ENCODE peak calls at places on chromosomes 6 and 20, in ten cellular contexts. H is AG09309, T is activated B cell treated with CpG ODN at 0.5 μM for 24 hours, A is endodermal cell, S is fibroblast of lung, E is H1, U is WERI-Rb-1, D is AG10803, R is HFFc6, N is astrocyte of the spinal cord. L is an unnamed sample.
A peak's percentile ranks its signal among the peaks of the same experiment; 100 is the strongest.

GRCh38 chr20:13089950-13090469 is 81.2 kb downstream of the SPTLC3 start:
- DNase-seq in H (no peak), R (no peak), S (no peak), D (no peak), A (no peak), E (no peak), N (no peak), U (no peak), T (no peak), L (no peak)

GRCh38 chr20:3603108-3603507 is 60.1 kb downstream of the GFRA4 start:
- DNase-seq in H (no peak), R (no peak), A (no peak), D (no peak), E (no peak), U (no peak), T (no peak), S (no peak), N (no peak), L (no peak)

GRCh38 chr6:7175463-7175862 is 67.7 kb downstream of the RREB1 start:
- DNase-seq in H (no peak), T (no peak), U (no peak), S (peak; percentile 38), R (no peak), A (no peak), N (no peak), E (no peak), D (peak; percentile 61), L (no peak)

GRCh38 chr6:111992851-111993250 is 61.1 kb upstream of the CCN6 start:
- DNase-seq in U (no peak), A (peak; percentile 23), T (no peak), R (no peak), D (peak; percentile 49), N (peak; percentile 55), E (no peak), S (no peak), H (no peak), L (no peak)

GRCh38 chr6:116265081-116265829 is 11.4 kb upstream of the TSPYL4 start:
- DNase-seq in A (no peak), U (no peak), T (no peak), S (no peak), R (peak; percentile 39), N (no peak), H (no peak), D (no peak), E (no peak), L (no peak)

GRCh38 chr6:74170118-74170517 is 474.1 kb downstream of the CD109 start:
- DNase-seq in A (no peak), U (no peak), S (peak; percentile 91), H (peak; percentile 85), T (no peak), E (no peak), R (peak; percentile 66), N (peak; percentile 33), D (peak; percentile 98), L (no peak)

GRCh38 chr20:50911030-50911429 is 20.2 kb downstream of the ADNP start:
- DNase-seq in U (no peak), N (peak; percentile 55), E (no peak), T (no peak), A (no peak), D (peak; percentile 90), H (peak; percentile 80), S (peak; percentile 64), R (peak; percentile 95), L (no peak)

GRCh38 chr6:150119256-150119655 is 23.6 kb upstream of the PPP1R14C start:
- DNase-seq in R (no peak), U (no peak), E (no peak), T (no peak), S (no peak), D (peak; percentile 18), H (no peak), N (peak; percentile 5), A (no peak), L (no peak)

DNA sequence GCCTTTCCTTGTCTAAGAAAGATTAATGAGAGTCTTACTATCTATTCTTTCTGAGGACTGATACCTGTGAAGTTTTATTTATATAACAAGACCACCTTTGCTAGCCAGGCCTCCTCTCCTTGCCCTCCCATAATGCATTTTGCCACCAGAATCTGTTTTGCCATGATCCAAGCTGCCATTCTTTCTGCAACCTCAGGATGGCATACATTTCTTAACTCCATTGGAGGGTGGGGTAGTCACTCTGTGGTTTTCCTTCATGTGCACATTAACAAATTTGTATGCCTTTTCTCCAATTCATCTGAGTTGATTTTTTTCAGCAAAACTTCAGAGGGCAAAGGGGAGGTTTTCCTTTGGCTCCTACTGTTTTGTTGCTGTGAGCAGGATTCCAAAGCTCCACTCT is 26.4 kb upstream of the ENPP4 start:
- DNase-seq in R (no peak), U (no peak), H (no peak), N (no peak), E (no peak), D (no peak), A (no peak), S (no peak), T (no peak), L (no peak)
- TF ChIP-seq CTCF in R (no peak), U (peak; percentile 37), H (no peak), N (no peak), E (no peak), D (peak; percentile 27), A (peak; percentile 39), S (no peak), T (no peak), L (peak; percentile 40)

GRCh38 chr6:14320342-14320741 is 202.8 kb downstream of the CD83 start:
- DNase-seq in R (no peak), T (no peak), E (no peak), H (no peak), S (no peak), A (no peak), D (no peak), N (no peak), U (no peak), L (no peak)

GRCh38 chr6:14315353-14315752 is 197.8 kb downstream of the CD83 start:
- DNase-seq in S (no peak), T (no peak), D (no peak), H (no peak), R (no peak), E (no peak), A (no peak), N (no peak), U (no peak), L (no peak)

GRCh38 chr6:14317616-14318015 is 200.0 kb downstream of the CD83 start:
- DNase-seq in S (no peak), N (no peak), H (no peak), U (no peak), A (no peak), T (no peak), D (no peak), E (no peak), R (no peak), L (no peak)

GRCh38 chr6:14313220-14313619 is 195.6 kb downstream of the CD83 start:
- DNase-seq in R (no peak), U (no peak), A (no peak), H (no peak), T (no peak), N (no peak), E (no peak), D (no peak), S (no peak), L (no peak)

DNA sequence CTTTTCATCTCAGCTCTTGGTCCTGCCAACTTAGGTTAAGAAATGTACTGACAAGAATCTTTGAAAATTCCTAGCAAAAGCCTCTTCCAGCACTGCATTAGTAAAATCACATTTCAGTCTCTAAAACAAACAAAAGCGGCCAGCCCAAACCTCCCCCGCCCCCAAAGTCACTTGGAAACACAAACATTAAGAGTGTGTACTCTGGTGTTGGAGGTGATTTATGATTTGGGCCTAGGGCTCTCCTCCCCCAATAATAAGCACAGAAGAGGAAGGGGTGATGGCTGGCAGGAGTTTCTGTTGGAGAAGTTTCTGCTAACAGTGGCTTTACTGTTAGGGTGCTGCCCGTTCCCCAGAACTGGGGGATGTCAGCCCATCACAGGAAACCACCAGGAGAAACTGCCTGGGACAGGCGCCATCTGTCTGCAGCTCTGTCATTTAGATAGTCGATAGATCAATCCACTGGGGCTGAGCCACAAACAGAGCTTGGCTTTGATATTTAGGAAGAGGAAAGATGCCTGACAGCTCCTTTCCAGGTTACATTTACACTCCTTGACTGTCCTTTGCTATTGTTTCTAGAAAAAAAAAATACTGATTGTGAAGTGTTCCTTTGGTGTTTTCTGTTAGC is 199.5 kb downstream of the CD83 start:
- DNase-seq in S (peak; percentile 10), R (no peak), H (no peak), D (no peak), E (no peak), A (peak; percentile 71), U (peak; percentile 44), T (no peak), N (no peak), L (no peak)
- TF ChIP-seq CTCF in S (peak; percentile 9), R (no peak), H (no peak), D (no peak), E (peak; percentile 49), A (peak; percentile 66), U (peak; percentile 53), T (no peak), N (peak; percentile 22), L (peak; percentile 40)

DNA sequence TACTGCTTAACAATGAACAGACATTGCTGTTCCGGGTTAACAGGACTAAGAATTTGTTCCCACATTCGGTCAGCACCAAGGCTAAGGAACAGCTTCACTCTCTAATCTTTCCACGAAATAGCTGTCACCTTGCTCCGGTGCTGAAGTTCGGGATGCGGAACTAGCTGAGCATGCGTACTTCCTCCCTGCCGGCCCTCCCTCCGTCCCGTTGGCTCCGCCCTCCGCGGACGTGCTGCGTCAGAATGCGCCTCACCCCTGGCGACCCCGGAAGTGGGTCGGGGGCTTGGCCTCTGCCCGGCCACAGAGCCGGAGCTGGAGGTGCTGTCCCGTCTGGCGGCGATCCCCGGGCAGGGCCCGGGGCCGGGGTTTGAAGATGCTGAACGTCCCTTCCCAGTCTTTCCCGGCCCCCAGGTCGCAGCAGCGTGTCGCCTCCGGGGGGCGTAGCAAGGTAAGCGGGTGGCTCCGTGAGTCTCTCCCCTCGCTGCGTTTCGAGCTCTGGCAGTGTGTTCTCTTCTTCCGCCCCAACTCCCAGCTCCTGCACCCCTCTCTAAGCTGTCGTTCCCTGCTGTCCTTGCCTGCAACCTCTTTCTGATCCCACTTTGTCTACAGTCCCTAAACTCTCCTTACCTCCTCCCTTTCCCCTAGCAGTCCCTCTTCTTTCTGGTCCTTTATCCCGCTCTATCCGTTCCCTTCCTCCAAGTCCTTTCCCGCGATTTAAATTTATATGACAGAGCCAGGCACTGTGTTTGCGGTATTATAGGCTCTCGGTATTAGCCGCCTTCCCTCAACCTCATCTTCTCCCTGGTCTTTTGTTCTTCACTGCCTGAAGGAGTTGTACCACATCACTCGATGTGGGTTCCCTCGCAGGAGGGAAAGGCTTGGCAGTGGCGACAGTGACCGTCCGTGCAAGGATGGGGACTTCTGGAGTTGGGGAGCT is at the start of gene CYB5R4:
- DNase-seq in U (peak; percentile 94), R (peak; percentile 93), E (peak; percentile 98), H (peak; percentile 81), A (peak; percentile 99), N (peak; percentile 95), S (peak; percentile 97), T (peak; percentile 93), D (peak; percentile 92), L (peak; percentile 71)
- TF ChIP-seq CTCF in U (peak; percentile 30), R (peak; percentile 74), E (peak; percentile 14), H (peak; percentile 58), A (peak; percentile 67), N (peak; percentile 64), S (peak; percentile 48), T (no peak), D (peak; percentile 50), L (peak; percentile 54)

GRCh38 chr20:45828589-45828988 is 1.5 kb upstream of the TNNC2 start:
- DNase-seq in H (no peak), E (no peak), T (no peak), N (no peak), R (no peak), D (peak; percentile 42), A (no peak), S (no peak), U (no peak), L (no peak)

GRCh38 chr20:45827712-45828111 is 600 bp upstream of the TNNC2 start:
- DNase-seq in U (no peak), D (no peak), R (no peak), T (no peak), S (no peak), A (no peak), H (no peak), N (no peak), E (no peak), L (no peak)

GRCh38 chr20:45823949-45824835 is 2.9 kb downstream of the TNNC2 start:
- DNase-seq in T (peak; percentile 48), H (no peak), U (peak; percentile 60), A (peak; percentile 88), N (peak; percentile 39), D (peak; percentile 43), R (peak; percentile 20), E (peak; percentile 77), S (peak; percentile 45), L (no peak)

GRCh38 chr20:45827030-45827652 is at the start of gene TNNC2:
- DNase-seq in E (no peak), T (no peak), U (no peak), S (no peak), R (no peak), D (no peak), N (no peak), A (no peak), H (no peak), L (no peak)

GRCh38 chr20:45826381-45827019 is 612 bp downstream of the TNNC2 start:
- DNase-seq in D (peak; percentile 55), H (no peak), S (peak; percentile 58), A (no peak), U (peak; percentile 57), R (no peak), E (no peak), N (peak; percentile 65), T (no peak), L (no peak)
- TF ChIP-seq CTCF in D (no peak), H (no peak), S (no peak), A (no peak), U (no peak), R (no peak), E (no peak), N (no peak), T (no peak), L (no peak)